ENCODE peak calls at places on chromosomes 13 and 19, in seven cellular contexts. O is CD4-positive, alpha-beta T cell; H is esophagus muscularis mucosa; T is upper lobe of left lung; Y is CD4-positive, CD25-positive, alpha-beta regulatory T cell; G is aorta; I is left lung. L is an unnamed sample. For H3K27me3, the result is how much of the 10 kb centered on the place peaks cover.

GRCh38 chr13:33213024-33213795 is 72.3 kb downstream of the STARD13 start:
- DNase-seq in O (no peak), H (peak), T (no peak), Y (no peak), G (no peak), I (no peak), L (no peak)

GRCh38 chr13:36819811-36820140 is 754 bp downstream of the RFXAP start:
- DNase-seq in O (no peak), H (no peak), T (no peak), Y (peak), G (no peak), I (no peak), L (peak)

GRCh38 chr19:48596679-48597465 is 9.7 kb upstream of the SPACA4 start:
- DNase-seq in O (no peak), H (no peak), T (peak), Y (peak), G (no peak), I (no peak), L (no peak)

GRCh38 chr19:5913739-5914357 is at the start of gene CAPS:
- DNase-seq in O (no peak), H (no peak), T (peak), Y (no peak), G (peak), I (peak), L (peak)

GRCh38 chr19:14127929-14128509 is 8.4 kb downstream of the ASF1B start:
- DNase-seq in O (no peak), H (no peak), T (no peak), Y (no peak), G (no peak), I (no peak), L (peak)

GRCh38 chr19:32322541-32322940 is 22.9 kb upstream of the ZNF507 start:
- DNase-seq in O (no peak), H (no peak), T (no peak), Y (no peak), G (no peak), I (no peak), L (no peak)

GRCh38 chr13:39688699-39689405 is 33.4 kb downstream of the COG6 start:
- DNase-seq in O (no peak), H (no peak), T (no peak), Y (no peak), G (no peak), I (no peak), L (no peak)

GRCh38 chr13:73722120-73722519 is 412.1 kb downstream of the KLF12 start:
- DNase-seq in O (no peak), H (no peak), T (no peak), Y (no peak), G (no peak), I (no peak), L (peak)

GRCh38 chr19:28843771-28844492 is 369.0 kb downstream of the UQCRFS1 start:
- DNase-seq in O (no peak), H (no peak), T (no peak), Y (no peak), G (no peak), I (no peak), L (no peak)

GRCh38 chr19:4861147-4861546 is 6.3 kb downstream of the PLIN3 start:
- DNase-seq in O (no peak), H (no peak), T (peak), Y (no peak), G (no peak), I (no peak), L (no peak)

GRCh38 chr19:48630289-48631036 is 6.7 kb downstream of the DBP start:
- DNase-seq in O (no peak), H (no peak), T (peak), Y (no peak), G (peak), I (peak), L (peak)

GRCh38 chr13:44191504-44192171 is 182.0 kb upstream of the SERP2 start:
- DNase-seq in O (peak), H (no peak), T (no peak), Y (peak), G (no peak), I (no peak), L (peak)

DNA sequence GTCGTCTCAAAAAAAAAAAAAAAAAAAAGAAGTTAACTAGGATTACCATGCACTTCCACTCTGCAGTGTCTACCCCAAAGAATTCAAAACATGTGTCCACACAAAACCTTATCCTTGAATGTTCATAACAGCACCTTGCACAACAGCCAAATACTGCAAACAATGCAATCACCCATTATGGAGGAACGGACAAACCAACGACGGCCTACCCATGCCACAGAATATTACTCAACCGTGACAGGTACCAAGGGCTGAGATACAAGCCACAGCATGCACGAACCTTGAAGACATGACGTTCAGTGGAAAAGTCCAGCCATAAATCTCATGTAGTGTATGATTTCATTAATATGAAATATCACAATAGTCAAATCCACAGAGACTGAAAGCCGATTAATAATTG is 3.0 kb upstream of the SHISA7 start:
- DNase-seq in O (no peak), H (no peak), T (no peak), Y (no peak), G (no peak), I (no peak), L (no peak)
- H3K27me3 ChIP-seq in O (half or more), H (under half), T (under half), Y (under half), G (under half), I (half or more), L (half or more)

GRCh38 chr13:94661396-94661795 is 50.9 kb downstream of the SOX21 start:
- DNase-seq in O (no peak), H (no peak), T (no peak), Y (no peak), G (no peak), I (no peak), L (no peak)
- H3K27me3 ChIP-seq in O (under half), H (under half), T (under half), Y (under half), G (under half), I (under half), L (under half)

GRCh38 chr19:50322931-50323781 is 6.0 kb downstream of the KCNC3 start:
- DNase-seq in O (no peak), H (no peak), T (peak), Y (no peak), G (no peak), I (no peak), L (no peak)
- H3K27me3 ChIP-seq in O (under half), H (under half), T (under half), Y (under half), G (under half), I (under half), L (under half)

GRCh38 chr19:47444388-47444821 is 25.1 kb upstream of the MEIS3 start:
- DNase-seq in O (peak), H (no peak), T (peak), Y (peak), G (no peak), I (no peak), L (peak)
- H3K27me3 ChIP-seq in O (under half), H (under half), T (under half), Y (under half), G (under half), I (half or more), L (under half)

DNA sequence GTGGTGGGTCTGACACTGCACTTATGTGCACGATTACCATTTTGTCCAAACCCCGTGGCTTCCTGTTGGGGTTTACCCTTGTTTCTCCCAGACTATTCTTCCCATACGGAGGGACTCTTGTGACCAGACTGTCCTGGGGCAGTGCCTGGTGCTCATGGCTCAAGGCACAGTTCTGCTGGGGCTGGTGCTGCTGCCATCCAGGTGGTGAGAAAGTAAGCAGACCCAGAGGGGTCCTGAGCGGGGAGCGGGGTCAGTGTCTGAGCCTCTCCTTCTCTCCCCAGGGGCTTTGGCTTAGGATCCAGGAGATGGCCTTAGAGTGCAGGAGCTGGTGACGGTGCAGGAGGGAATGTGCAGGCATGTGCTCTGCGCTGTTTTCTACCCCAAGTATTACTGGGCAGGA is 5.0 kb upstream of the SIGLEC9 start:
- DNase-seq in O (no peak), H (no peak), T (no peak), Y (no peak), G (peak), I (no peak), L (no peak)
- H3K27me3 ChIP-seq in O (under half), H (under half), T (under half), Y (under half), G (under half), I (under half), L (under half)

GRCh38 chr19:50303558-50303957 is 25.6 kb downstream of the KCNC3 start:
- DNase-seq in O (no peak), H (no peak), T (no peak), Y (no peak), G (no peak), I (no peak), L (no peak)

GRCh38 chr19:50301607-50301971 is 27.6 kb downstream of the KCNC3 start:
- DNase-seq in O (no peak), H (no peak), T (no peak), Y (no peak), G (no peak), I (no peak), L (no peak)

GRCh38 chr19:50300814-50301606 is 28.2 kb downstream of the KCNC3 start:
- DNase-seq in O (no peak), H (no peak), T (no peak), Y (no peak), G (no peak), I (no peak), L (peak)

GRCh38 chr19:50300051-50300450 is 29.1 kb downstream of the KCNC3 start:
- DNase-seq in O (no peak), H (no peak), T (no peak), Y (no peak), G (no peak), I (no peak), L (no peak)
- H3K27me3 ChIP-seq in O (under half), H (under half), T (under half), Y (under half), G (under half), I (under half), L (under half)

GRCh38 chr13:95258098-95258497 is 43.2 kb downstream of the ABCC4 start:
- DNase-seq in O (no peak), H (no peak), T (no peak), Y (no peak), G (no peak), I (no peak), L (no peak)
- H3K27me3 ChIP-seq in O (under half), H (under half), T (under half), Y (under half), G (under half), I (under half), L (under half)

L was measured in cardiac muscle cell.